ENCODE peak calls at places on chromosomes 6 and 20, in five cellular contexts. F is CD8-positive, alpha-beta memory T cell; L is adrenal gland; R is IMR-90; V is neural progenitor cell. J is an unnamed sample.

GRCh38 chr6:150133686-150134085 is 9.2 kb upstream of the PPP1R14C start:
- DNase-seq in F (no peak), L (no peak), R (no peak), V (no peak), J (no peak)

GRCh38 chr20:55375920-55376319 is 629.4 kb downstream of the CBLN4 start:
- DNase-seq in F (no peak), L (no peak), R (no peak), V (no peak), J (peak)

GRCh38 chr6:116866281-116866871 is 10.7 kb upstream of the RFX6 start:
- DNase-seq in F (no peak), L (no peak), R (peak), V (no peak), J (no peak)

GRCh38 chr6:137076277-137077068 is 31.7 kb upstream of the IL20RA start:
- DNase-seq in F (peak), L (peak), R (peak), V (peak), J (peak)

GRCh38 chr6:168243812-168244376 is 75.7 kb downstream of the DACT2 start:
- DNase-seq in F (no peak), L (no peak), R (no peak), V (no peak), J (no peak)

GRCh38 chr6:156555117-156555516 is 222.1 kb upstream of the ARID1B start:
- DNase-seq in F (no peak), L (no peak), R (no peak), V (no peak), J (no peak)

GRCh38 chr6:143241110-143241509 is 180.4 kb downstream of the AIG1 start:
- DNase-seq in F (no peak), L (no peak), R (no peak), V (no peak), J (no peak)

GRCh38 chr20:1171461-1172093 is 13.2 kb downstream of the TMEM74B start:
- DNase-seq in F (no peak), L (peak), R (peak), V (peak), J (peak)

GRCh38 chr6:118894425-118895240 is 681 bp downstream of the ASF1A start:
- DNase-seq in F (peak), L (peak), R (peak), V (peak), J (peak)

GRCh38 chr6:116304538-116305097 is 24.9 kb upstream of the TSPYL1 start:
- DNase-seq in F (no peak), L (no peak), R (no peak), V (no peak), J (no peak)

GRCh38 chr6:142400495-142400894 is 98.7 kb downstream of the ADGRG6 start:
- DNase-seq in F (no peak), L (no peak), R (peak), V (no peak), J (no peak)

GRCh38 chr6:53484409-53485280 is 60.3 kb downstream of the GCLC start:
- DNase-seq in F (peak), L (peak), R (peak), V (peak), J (peak)

GRCh38 chr6:135090819-135091218 is 36.2 kb upstream of the HBS1L start:
- DNase-seq in F (no peak), L (no peak), R (no peak), V (no peak), J (no peak)

GRCh38 chr6:33839399-33840063 is 35.7 kb upstream of the MLN start:
- DNase-seq in F (no peak), L (no peak), R (no peak), V (no peak), J (no peak)

GRCh38 chr6:41706876-41707564 is 28.4 kb downstream of the TFEB start:
- DNase-seq in F (no peak), L (no peak), R (peak), V (no peak), J (no peak)

GRCh38 chr20:24986436-24987015 is 6.0 kb downstream of the APMAP start:
- DNase-seq in F (no peak), L (no peak), R (no peak), V (no peak), J (peak)

GRCh38 chr6:5617179-5617578 is 355.9 kb downstream of the FARS2 start:
- DNase-seq in F (no peak), L (no peak), R (no peak), V (no peak), J (no peak)

GRCh38 chr20:8094415-8094818 is 37.6 kb upstream of the PLCB1 start:
- DNase-seq in F (no peak), L (peak), R (peak), V (no peak), J (no peak)

GRCh38 chr6:10725716-10726115 is 2.8 kb downstream of the TMEM14C start:
- DNase-seq in F (no peak), L (no peak), R (no peak), V (no peak), J (no peak)

GRCh38 chr20:63009044-63009961 is 2.5 kb upstream of the BHLHE23 start:
- DNase-seq in F (peak), L (peak), R (peak), V (peak), J (peak)

GRCh38 chr6:34709386-34709785 is 12.8 kb upstream of the ILRUN start:
- DNase-seq in F (no peak), L (peak), R (peak), V (no peak), J (no peak)

GRCh38 chr20:5621305-5621704 is 128.9 kb upstream of the SHLD1 start:
- DNase-seq in F (no peak), L (peak), R (no peak), V (no peak), J (no peak)

GRCh38 chr20:21266191-21266536 is 37.0 kb upstream of the XRN2 start:
- DNase-seq in F (no peak), L (no peak), R (no peak), V (no peak), J (no peak)

GRCh38 chr6:52595796-52596130 is 18.9 kb upstream of the TRAM2 start:
- DNase-seq in F (no peak), L (no peak), R (no peak), V (no peak), J (no peak)

GRCh38 chr6:28648035-28648877 is 122.6 kb downstream of the GPX5 start:
- DNase-seq in F (no peak), L (peak), R (peak), V (peak), J (peak)

GRCh38 chr6:69825904-69826303 is 29.1 kb upstream of the LMBRD1 start:
- DNase-seq in F (no peak), L (no peak), R (peak), V (no peak), J (no peak)

GRCh38 chr6:114131943-114132342 is 161.0 kb upstream of the HDAC2 start:
- DNase-seq in F (no peak), L (no peak), R (no peak), V (no peak), J (no peak)

GRCh38 chr6:157554747-157555146 is 173.8 kb downstream of the ZDHHC14 start:
- DNase-seq in F (no peak), L (no peak), R (no peak), V (no peak), J (no peak)

GRCh38 chr20:11843289-11843688 is 74.4 kb upstream of the BTBD3 start:
- DNase-seq in F (no peak), L (no peak), R (no peak), V (no peak), J (no peak)

GRCh38 chr6:83442752-83443151 is 11.9 kb upstream of the ME1 start:
- DNase-seq in F (no peak), L (no peak), R (peak), V (peak), J (no peak)

GRCh38 chr6:37077459-37078296 is 72.2 kb downstream of the FGD2 start:
- DNase-seq in F (no peak), L (no peak), R (peak), V (peak), J (peak)

GRCh38 chr20:51910202-51911050 is 108.1 kb upstream of the SALL4 start:
- DNase-seq in F (no peak), L (no peak), R (peak), V (peak), J (no peak)

GRCh38 chr6:83868639-83869038 is 9.2 kb downstream of the CYB5R4 start:
- DNase-seq in F (no peak), L (no peak), R (peak), V (no peak), J (no peak)

GRCh38 chr6:127352519-127352918 is 9.1 kb upstream of the ECHDC1 start:
- DNase-seq in F (no peak), L (no peak), R (no peak), V (no peak), J (no peak)

GRCh38 chr20:22227301-22227700 is 357.1 kb downstream of the FOXA2 start:
- DNase-seq in F (no peak), L (no peak), R (no peak), V (no peak), J (no peak)

GRCh38 chr6:57262901-57263694 is 41.0 kb upstream of the RAB23 start:
- DNase-seq in F (no peak), L (no peak), R (peak), V (no peak), J (no peak)

GRCh38 chr6:57267586-57268293 is 45.6 kb upstream of the RAB23 start:
- DNase-seq in F (no peak), L (no peak), R (peak), V (peak), J (no peak)

GRCh38 chr6:57268294-57268640 is 46.2 kb upstream of the RAB23 start:
- DNase-seq in F (no peak), L (no peak), R (no peak), V (no peak), J (no peak)

GRCh38 chr6:57262491-57262890 is 40.4 kb upstream of the RAB23 start:
- DNase-seq in F (no peak), L (no peak), R (no peak), V (no peak), J (no peak)

GRCh38 chr6:57265755-57266221 is 43.7 kb upstream of the RAB23 start:
- DNase-seq in F (no peak), L (no peak), R (peak), V (no peak), J (no peak)
- H3K27ac ChIP-seq in F (no peak), L (no peak), R (peak), V (no peak), J (no peak)

GRCh38 chr6:144330017-144330416 is 44.9 kb downstream of the UTRN start:
- DNase-seq in F (no peak), L (no peak), R (no peak), V (no peak), J (no peak)

GRCh38 chr6:144332177-144332576 is 47.0 kb downstream of the UTRN start:
- DNase-seq in F (no peak), L (no peak), R (no peak), V (no peak), J (no peak)

GRCh38 chr6:144330588-144330987 is 45.5 kb downstream of the UTRN start:
- DNase-seq in F (no peak), L (no peak), R (no peak), V (peak), J (peak)

GRCh38 chr6:144334150-144334708 is 49.1 kb downstream of the UTRN start:
- DNase-seq in F (peak), L (no peak), R (no peak), V (no peak), J (no peak)

GRCh38 chr6:144331610-144332009 is 46.5 kb downstream of the UTRN start:
- DNase-seq in F (no peak), L (no peak), R (peak), V (no peak), J (no peak)
- H3K27ac ChIP-seq in F (no peak), L (no peak), R (peak), V (no peak), J (peak)

GRCh38 chr6:158993639-158994038 is 6.4 kb downstream of the RSPH3 start:
- DNase-seq in F (no peak), L (no peak), R (no peak), V (no peak), J (no peak)

GRCh38 chr6:158991017-158991723 is 8.8 kb downstream of the RSPH3 start:
- DNase-seq in F (no peak), L (no peak), R (no peak), V (no peak), J (peak)

GRCh38 chr6:158999669-159000403 is at the start of gene RSPH3:
- DNase-seq in F (peak), L (peak), R (peak), V (peak), J (peak)

GRCh38 chr6:158999154-158999668 is 791 bp downstream of the RSPH3 start:
- DNase-seq in F (no peak), L (no peak), R (peak), V (no peak), J (no peak)

GRCh38 chr6:158996863-158997262 is 3.1 kb downstream of the RSPH3 start:
- DNase-seq in F (no peak), L (no peak), R (no peak), V (no peak), J (no peak)
- H3K27ac ChIP-seq in F (no peak), L (no peak), R (no peak), V (no peak), J (no peak)

GRCh38 chr6:138263963-138264362 is 45.7 kb upstream of the PBOV1 start:
- DNase-seq in F (no peak), L (no peak), R (no peak), V (no peak), J (no peak)
- H3K27ac ChIP-seq in F (no peak), L (no peak), R (no peak), V (no peak), J (no peak)

GRCh38 chr6:6725120-6725833 is 136.8 kb downstream of the LY86 start:
- DNase-seq in F (no peak), L (no peak), R (no peak), V (peak), J (peak)

GRCh38 chr6:6723316-6723715 is 134.8 kb downstream of the LY86 start:
- DNase-seq in F (no peak), L (no peak), R (no peak), V (no peak), J (no peak)

GRCh38 chr6:6723792-6724318 is 135.3 kb downstream of the LY86 start:
- DNase-seq in F (no peak), L (no peak), R (no peak), V (no peak), J (no peak)

GRCh38 chr6:6725834-6726194 is 137.3 kb downstream of the LY86 start:
- DNase-seq in F (no peak), L (no peak), R (no peak), V (no peak), J (no peak)

GRCh38 chr6:6724319-6725119 is 136.0 kb downstream of the LY86 start:
- DNase-seq in F (no peak), L (peak), R (peak), V (peak), J (peak)
- H3K27ac ChIP-seq in F (no peak), L (peak), R (peak), V (no peak), J (no peak)

GRCh38 chr6:68040780-68041179 is 594.3 kb upstream of the ADGRB3 start:
- DNase-seq in F (no peak), L (no peak), R (no peak), V (no peak), J (no peak)
- H3K27ac ChIP-seq in F (peak), L (no peak), R (no peak), V (no peak), J (peak)

GRCh38 chr6:45513843-45514242 is 136.1 kb upstream of the SUPT3H start:
- DNase-seq in F (no peak), L (no peak), R (no peak), V (no peak), J (no peak)

GRCh38 chr6:45513331-45513730 is 135.6 kb upstream of the SUPT3H start:
- DNase-seq in F (no peak), L (no peak), R (no peak), V (peak), J (no peak)

GRCh38 chr6:45509426-45509825 is 131.7 kb upstream of the SUPT3H start:
- DNase-seq in F (no peak), L (no peak), R (no peak), V (no peak), J (no peak)

GRCh38 chr6:45514454-45514853 is 136.7 kb upstream of the SUPT3H start:
- DNase-seq in F (no peak), L (peak), R (peak), V (no peak), J (no peak)

GRCh38 chr6:45512594-45512993 is 134.9 kb upstream of the SUPT3H start:
- DNase-seq in F (no peak), L (no peak), R (no peak), V (peak), J (no peak)
- H3K27ac ChIP-seq in F (no peak), L (no peak), R (no peak), V (no peak), J (no peak)

J was measured in H9.